ENCODE peak calls at places on chromosomes 3 and 15, in five cellular contexts. One of them, this sample, is unnamed.

GRCh38 chr15:26772588-26773484 is at the start of gene GABRB3:
- DNase-seq in AG04450: no peak
- DNase-seq in H9: peak
- DNase-seq in endodermal cell: peak
- DNase-seq in choroid plexus epithelial cell: peak
- DNase-seq in this sample: no peak

GRCh38 chr15:37824717-37825382 is 109.6 kb upstream of the TMCO5A start:
- DNase-seq in H9: no peak
- DNase-seq in endodermal cell: peak
- DNase-seq in AG04450: peak
- DNase-seq in choroid plexus epithelial cell: peak
- DNase-seq in this sample: no peak

GRCh38 chr15:61764981-61765380 is 295.3 kb downstream of the VPS13C start:
- DNase-seq in H9: no peak
- DNase-seq in choroid plexus epithelial cell: no peak
- DNase-seq in endodermal cell: no peak
- DNase-seq in AG04450: no peak
- DNase-seq in this sample: no peak

GRCh38 chr15:83837946-83838571 is 184.1 kb downstream of the ADAMTSL3 start:
- DNase-seq in choroid plexus epithelial cell: peak
- DNase-seq in H9: peak
- DNase-seq in AG04450: no peak
- DNase-seq in endodermal cell: peak
- DNase-seq in this sample: no peak

GRCh38 chr3:112390783-112391641 is 58.1 kb downstream of the CD200 start:
- DNase-seq in AG04450: peak
- DNase-seq in endodermal cell: peak
- DNase-seq in choroid plexus epithelial cell: peak
- DNase-seq in H9: peak
- DNase-seq in this sample: no peak

GRCh38 chr15:100335335-100335999 is 6.3 kb downstream of the ADAMTS17 start:
- DNase-seq in endodermal cell: no peak
- DNase-seq in H9: no peak
- DNase-seq in AG04450: no peak
- DNase-seq in choroid plexus epithelial cell: no peak
- DNase-seq in this sample: peak

GRCh38 chr15:92326236-92326635 is 67.4 kb upstream of the ST8SIA2 start:
- DNase-seq in AG04450: no peak
- DNase-seq in choroid plexus epithelial cell: no peak
- DNase-seq in endodermal cell: no peak
- DNase-seq in H9: no peak
- DNase-seq in this sample: no peak

GRCh38 chr3:147760998-147761397 is 351.8 kb downstream of the ZIC1 start:
- DNase-seq in endodermal cell: no peak
- DNase-seq in H9: no peak
- DNase-seq in AG04450: no peak
- DNase-seq in choroid plexus epithelial cell: no peak
- DNase-seq in this sample: no peak

GRCh38 chr3:20072422-20072821 is 32.2 kb downstream of the KAT2B start:
- DNase-seq in AG04450: no peak
- DNase-seq in choroid plexus epithelial cell: no peak
- DNase-seq in H9: no peak
- DNase-seq in endodermal cell: no peak
- DNase-seq in this sample: no peak

GRCh38 chr15:31236184-31237041 is 90.2 kb upstream of the KLF13 start:
- DNase-seq in AG04450: peak
- DNase-seq in endodermal cell: no peak
- DNase-seq in choroid plexus epithelial cell: peak
- DNase-seq in H9: no peak
- DNase-seq in this sample: peak

GRCh38 chr3:12461097-12461649 is 23.1 kb upstream of the TSEN2 start:
- DNase-seq in H9: no peak
- DNase-seq in endodermal cell: no peak
- DNase-seq in choroid plexus epithelial cell: no peak
- DNase-seq in AG04450: no peak
- DNase-seq in this sample: no peak

GRCh38 chr3:176939022-176939817 is 258.1 kb downstream of the TBL1XR1 start:
- DNase-seq in H9: peak
- DNase-seq in endodermal cell: peak
- DNase-seq in choroid plexus epithelial cell: peak
- DNase-seq in AG04450: peak
- DNase-seq in this sample: no peak

GRCh38 chr3:98699132-98699531 is 64.0 kb upstream of the ST3GAL6 start:
- DNase-seq in choroid plexus epithelial cell: no peak
- DNase-seq in endodermal cell: no peak
- DNase-seq in AG04450: no peak
- DNase-seq in H9: no peak
- DNase-seq in this sample: no peak

GRCh38 chr3:150158974-150159625 is 188.4 kb upstream of the PFN2 start:
- DNase-seq in endodermal cell: no peak
- DNase-seq in AG04450: no peak
- DNase-seq in H9: no peak
- DNase-seq in choroid plexus epithelial cell: peak
- DNase-seq in this sample: no peak

GRCh38 chr3:55923207-55923606 is 436.1 kb upstream of the WNT5A start:
- DNase-seq in AG04450: no peak
- DNase-seq in H9: no peak
- DNase-seq in choroid plexus epithelial cell: no peak
- DNase-seq in endodermal cell: no peak
- DNase-seq in this sample: no peak

GRCh38 chr3:129183569-129184395 is at the start of gene CNBP:
- DNase-seq in AG04450: peak
- DNase-seq in choroid plexus epithelial cell: peak
- DNase-seq in H9: peak
- DNase-seq in endodermal cell: peak
- DNase-seq in this sample: peak

GRCh38 chr3:30611613-30612421 is 5.4 kb downstream of the TGFBR2 start:
- DNase-seq in AG04450: no peak
- DNase-seq in endodermal cell: no peak
- DNase-seq in choroid plexus epithelial cell: peak
- DNase-seq in H9: no peak
- DNase-seq in this sample: no peak

GRCh38 chr3:184626942-184627341 is 65.4 kb downstream of the EPHB3 start:
- DNase-seq in endodermal cell: no peak
- DNase-seq in choroid plexus epithelial cell: no peak
- DNase-seq in AG04450: no peak
- DNase-seq in H9: no peak
- DNase-seq in this sample: no peak

GRCh38 chr15:99433026-99433756 is 132.6 kb upstream of the MEF2A start:
- DNase-seq in H9: no peak
- DNase-seq in AG04450: no peak
- DNase-seq in endodermal cell: no peak
- DNase-seq in choroid plexus epithelial cell: no peak
- DNase-seq in this sample: peak

GRCh38 chr3:100045696-100046095 is 68.6 kb downstream of the FILIP1L start:
- DNase-seq in choroid plexus epithelial cell: peak
- DNase-seq in endodermal cell: no peak
- DNase-seq in AG04450: peak
- DNase-seq in H9: no peak
- DNase-seq in this sample: no peak

GRCh38 chr3:165778456-165778855 is 58.8 kb downstream of the BCHE start:
- DNase-seq in endodermal cell: no peak
- DNase-seq in H9: no peak
- DNase-seq in choroid plexus epithelial cell: no peak
- DNase-seq in AG04450: no peak
- DNase-seq in this sample: no peak

GRCh38 chr15:63372753-63373152 is 8.9 kb downstream of the CA12 start:
- DNase-seq in H9: no peak
- DNase-seq in endodermal cell: no peak
- DNase-seq in choroid plexus epithelial cell: no peak
- DNase-seq in AG04450: no peak
- DNase-seq in this sample: no peak

GRCh38 chr3:9820944-9821343 is 10.9 kb downstream of the TTLL3 start:
- DNase-seq in choroid plexus epithelial cell: peak
- DNase-seq in endodermal cell: peak
- DNase-seq in AG04450: no peak
- DNase-seq in H9: peak
- DNase-seq in this sample: no peak

GRCh38 chr15:74127954-74128784 is 2.2 kb upstream of the ISLR2 start:
- DNase-seq in endodermal cell: peak
- DNase-seq in AG04450: no peak
- DNase-seq in H9: no peak
- DNase-seq in choroid plexus epithelial cell: no peak
- DNase-seq in this sample: peak

GRCh38 chr3:188407158-188407880 is 253.4 kb downstream of the LPP start:
- DNase-seq in endodermal cell: no peak
- DNase-seq in choroid plexus epithelial cell: no peak
- DNase-seq in AG04450: no peak
- DNase-seq in H9: no peak
- DNase-seq in this sample: no peak

GRCh38 chr3:177478170-177478859 is 281.0 kb upstream of the TBL1XR1 start:
- DNase-seq in H9: no peak
- DNase-seq in choroid plexus epithelial cell: peak
- DNase-seq in endodermal cell: no peak
- DNase-seq in AG04450: peak
- DNase-seq in this sample: peak

GRCh38 chr3:182303169-182303568 is 490.1 kb upstream of the ATP11B start:
- DNase-seq in choroid plexus epithelial cell: no peak
- DNase-seq in H9: no peak
- DNase-seq in endodermal cell: no peak
- DNase-seq in AG04450: no peak
- DNase-seq in this sample: no peak

GRCh38 chr15:55530861-55531313 is 22.9 kb upstream of the DNAAF4 start:
- DNase-seq in choroid plexus epithelial cell: peak
- DNase-seq in AG04450: peak
- DNase-seq in H9: no peak
- DNase-seq in endodermal cell: no peak
- DNase-seq in this sample: no peak

GRCh38 chr15:26449296-26449695 is 323.6 kb downstream of the GABRB3 start:
- DNase-seq in H9: peak
- DNase-seq in AG04450: no peak
- DNase-seq in choroid plexus epithelial cell: no peak
- DNase-seq in endodermal cell: peak
- DNase-seq in this sample: no peak

GRCh38 chr3:120450914-120451669 is at the start of gene FSTL1:
- DNase-seq in H9: peak
- DNase-seq in endodermal cell: peak
- DNase-seq in choroid plexus epithelial cell: peak
- DNase-seq in AG04450: no peak
- DNase-seq in this sample: peak

GRCh38 chr15:76181705-76182107 is 121.9 kb downstream of the TMEM266 start:
- DNase-seq in H9: no peak
- DNase-seq in choroid plexus epithelial cell: no peak
- DNase-seq in endodermal cell: no peak
- DNase-seq in AG04450: no peak
- DNase-seq in this sample: no peak

DNA sequence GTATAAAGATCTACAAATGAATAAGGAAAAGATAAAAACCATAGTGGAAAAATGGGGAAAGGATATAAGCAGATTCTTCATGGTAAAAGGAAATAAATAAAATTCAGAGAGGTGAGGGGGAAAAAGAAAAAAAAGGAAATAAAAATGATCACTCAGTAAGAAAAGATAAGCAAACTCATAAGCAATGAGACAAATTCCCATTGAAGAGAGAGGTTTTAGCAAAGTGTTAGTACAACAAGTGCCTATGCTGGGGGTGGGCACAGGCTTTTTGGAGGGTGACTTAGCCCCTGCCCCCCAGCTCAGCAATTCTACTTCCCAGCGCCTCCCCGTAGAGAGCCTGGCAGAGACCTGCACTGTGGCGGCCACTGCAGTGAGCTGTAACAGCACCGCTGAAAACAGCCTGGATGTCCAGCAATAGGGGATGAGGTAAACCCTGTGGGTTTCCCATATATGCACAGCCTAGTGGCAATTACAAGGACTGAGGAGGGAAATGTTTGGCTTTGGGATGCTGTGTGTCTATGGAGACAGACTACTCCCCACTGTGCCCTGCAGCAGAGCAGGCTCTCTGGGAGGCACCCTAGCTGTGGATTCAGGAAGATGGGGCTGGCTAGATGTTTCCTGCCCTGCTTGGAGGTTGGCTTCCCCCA is 23.7 kb upstream of the SFMBT1 start:
- DNase-seq in AG04450: no peak
- DNase-seq in H9: no peak
- DNase-seq in endodermal cell: peak
- DNase-seq in choroid plexus epithelial cell: peak
- DNase-seq in this sample: no peak
- TF ChIP-seq CTCF in AG04450: peak
- TF ChIP-seq CTCF in H9: no peak
- TF ChIP-seq CTCF in endodermal cell: peak
- TF ChIP-seq CTCF in choroid plexus epithelial cell: no peak
- TF ChIP-seq CTCF in this sample: no peak

DNA sequence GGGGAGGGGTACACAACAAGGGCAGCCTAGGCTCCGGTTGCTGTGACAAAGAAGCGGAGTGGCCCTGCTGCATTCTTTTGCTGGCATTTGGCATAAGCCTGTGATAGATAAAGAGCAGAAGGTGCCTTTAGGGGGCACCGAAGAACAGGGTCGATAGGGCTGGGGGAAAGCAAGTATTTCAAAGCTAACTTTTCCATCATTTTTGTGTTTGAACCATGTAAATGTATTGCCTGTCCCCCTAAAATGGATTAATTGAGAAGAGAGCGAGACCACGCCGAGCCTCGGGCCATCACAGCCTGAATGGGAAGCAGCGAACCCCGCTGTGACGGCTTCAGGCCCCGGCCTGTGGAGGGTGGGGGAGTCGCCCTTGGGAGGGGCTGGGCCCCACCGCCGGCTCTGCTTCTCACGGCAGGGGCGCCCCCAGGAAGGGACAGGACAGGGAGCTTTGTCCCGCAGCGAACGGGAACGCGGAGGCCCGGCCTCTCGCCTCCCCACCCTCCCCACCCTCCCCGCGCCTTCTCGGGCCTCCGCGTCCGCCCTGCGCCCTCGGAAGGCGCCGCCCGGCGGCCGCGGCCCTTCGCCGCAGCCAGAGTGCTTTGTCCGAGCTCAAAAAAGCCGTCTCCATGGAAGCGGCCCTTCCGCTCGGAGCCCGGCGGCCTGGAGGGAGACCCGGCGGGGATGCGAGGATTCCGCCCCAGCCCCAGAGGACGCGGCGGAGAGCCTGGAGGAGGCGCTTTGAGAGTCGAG is 32.4 kb upstream of the ALDH1L1 start:
- DNase-seq in H9: peak
- DNase-seq in choroid plexus epithelial cell: peak
- DNase-seq in AG04450: no peak
- DNase-seq in endodermal cell: peak
- DNase-seq in this sample: no peak
- TF ChIP-seq CTCF in H9: peak
- TF ChIP-seq CTCF in choroid plexus epithelial cell: peak
- TF ChIP-seq CTCF in AG04450: peak
- TF ChIP-seq CTCF in endodermal cell: peak
- TF ChIP-seq CTCF in this sample: no peak

GRCh38 chr3:43206632-43207031 is 79.7 kb upstream of the SNRK start:
- DNase-seq in choroid plexus epithelial cell: no peak
- DNase-seq in AG04450: no peak
- DNase-seq in endodermal cell: no peak
- DNase-seq in H9: no peak
- DNase-seq in this sample: no peak
- TF ChIP-seq CTCF in choroid plexus epithelial cell: peak
- TF ChIP-seq CTCF in AG04450: peak
- TF ChIP-seq CTCF in endodermal cell: peak
- TF ChIP-seq CTCF in H9: peak
- TF ChIP-seq CTCF in this sample: no peak

DNA sequence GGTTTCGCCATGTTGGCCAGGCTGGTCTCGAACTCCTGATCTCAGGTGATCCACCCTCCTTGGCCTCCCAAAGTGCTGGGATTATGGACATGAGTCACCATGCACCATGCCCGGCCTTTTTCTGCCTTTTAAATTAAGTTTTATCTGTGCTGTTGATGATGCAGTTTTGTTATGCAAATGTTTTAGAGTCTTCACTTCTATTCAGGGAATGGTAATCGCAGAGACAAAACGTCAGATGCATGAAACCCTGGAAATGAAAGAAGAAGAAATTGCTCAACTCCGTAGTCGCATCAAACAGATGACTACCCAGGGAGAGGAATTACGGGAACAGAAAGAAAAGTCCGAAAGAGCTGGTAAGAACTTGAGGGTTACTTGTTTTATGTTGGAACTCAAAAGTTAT is 127.6 kb upstream of the LRRFIP2 start:
- DNase-seq in H9: peak
- DNase-seq in choroid plexus epithelial cell: no peak
- DNase-seq in AG04450: no peak
- DNase-seq in endodermal cell: no peak
- DNase-seq in this sample: no peak
- TF ChIP-seq CTCF in H9: no peak
- TF ChIP-seq CTCF in choroid plexus epithelial cell: no peak
- TF ChIP-seq CTCF in AG04450: no peak
- TF ChIP-seq CTCF in endodermal cell: no peak
- TF ChIP-seq CTCF in this sample: no peak